ENCODE peak calls at places on chromosomes 6 and 20, in seven cellular contexts. One of them, this sample, is unnamed. For H3K4me1, the result is how much of the 10 kb centered on the place peaks cover.

GRCh38 chr20:33914871-33915270 is 78.8 kb upstream of the RALY start:
- DNase-seq in CD4-positive, alpha-beta memory T cell: peak
- DNase-seq in ascending aorta: no peak
- DNase-seq in fibroblast of lung: peak
- DNase-seq in mucosa of descending colon: no peak
- DNase-seq in thoracic aorta: no peak
- DNase-seq in K562: no peak
- DNase-seq in this sample: no peak

GRCh38 chr20:24018796-24019195 is 30.2 kb upstream of the GGTLC1 start:
- DNase-seq in CD4-positive, alpha-beta memory T cell: no peak
- DNase-seq in mucosa of descending colon: no peak
- DNase-seq in K562: no peak
- DNase-seq in thoracic aorta: no peak
- DNase-seq in fibroblast of lung: no peak
- DNase-seq in ascending aorta: no peak
- DNase-seq in this sample: no peak

GRCh38 chr6:152206072-152206818 is 398.8 kb downstream of the ESR1 start:
- DNase-seq in thoracic aorta: no peak
- DNase-seq in ascending aorta: no peak
- DNase-seq in CD4-positive, alpha-beta memory T cell: peak
- DNase-seq in mucosa of descending colon: peak
- DNase-seq in K562: peak
- DNase-seq in fibroblast of lung: no peak
- DNase-seq in this sample: no peak

GRCh38 chr20:60884277-60884676 is 367.8 kb upstream of the CDH4 start:
- DNase-seq in K562: no peak
- DNase-seq in CD4-positive, alpha-beta memory T cell: no peak
- DNase-seq in mucosa of descending colon: no peak
- DNase-seq in thoracic aorta: no peak
- DNase-seq in fibroblast of lung: no peak
- DNase-seq in ascending aorta: no peak
- DNase-seq in this sample: no peak

GRCh38 chr6:84150680-84151079 is 76.8 kb downstream of the CEP162 start:
- DNase-seq in thoracic aorta: no peak
- DNase-seq in fibroblast of lung: peak
- DNase-seq in CD4-positive, alpha-beta memory T cell: no peak
- DNase-seq in ascending aorta: no peak
- DNase-seq in K562: no peak
- DNase-seq in mucosa of descending colon: no peak
- DNase-seq in this sample: no peak

GRCh38 chr6:109840796-109841195 is 137.3 kb upstream of the GPR6 start:
- DNase-seq in ascending aorta: no peak
- DNase-seq in K562: no peak
- DNase-seq in fibroblast of lung: no peak
- DNase-seq in CD4-positive, alpha-beta memory T cell: no peak
- DNase-seq in thoracic aorta: no peak
- DNase-seq in mucosa of descending colon: no peak
- DNase-seq in this sample: no peak

GRCh38 chr6:34816635-34817301 is 24.9 kb downstream of the BLTP3A start:
- DNase-seq in K562: peak
- DNase-seq in mucosa of descending colon: no peak
- DNase-seq in ascending aorta: no peak
- DNase-seq in fibroblast of lung: no peak
- DNase-seq in CD4-positive, alpha-beta memory T cell: no peak
- DNase-seq in thoracic aorta: no peak
- DNase-seq in this sample: no peak

GRCh38 chr20:63769891-63770474 is 30.4 kb downstream of the SLC2A4RG start:
- DNase-seq in CD4-positive, alpha-beta memory T cell: no peak
- DNase-seq in fibroblast of lung: no peak
- DNase-seq in ascending aorta: no peak
- DNase-seq in thoracic aorta: no peak
- DNase-seq in K562: no peak
- DNase-seq in mucosa of descending colon: no peak
- DNase-seq in this sample: no peak

GRCh38 chr6:133187114-133187513 is 54.0 kb upstream of the EYA4 start:
- DNase-seq in K562: no peak
- DNase-seq in ascending aorta: no peak
- DNase-seq in CD4-positive, alpha-beta memory T cell: no peak
- DNase-seq in thoracic aorta: no peak
- DNase-seq in fibroblast of lung: no peak
- DNase-seq in mucosa of descending colon: no peak
- DNase-seq in this sample: no peak

GRCh38 chr6:123715243-123715863 is 78.6 kb upstream of the TRDN start:
- DNase-seq in fibroblast of lung: peak
- DNase-seq in thoracic aorta: no peak
- DNase-seq in mucosa of descending colon: no peak
- DNase-seq in CD4-positive, alpha-beta memory T cell: no peak
- DNase-seq in K562: peak
- DNase-seq in ascending aorta: no peak
- DNase-seq in this sample: peak

GRCh38 chr6:152680151-152680550 is 17.5 kb upstream of the MYCT1 start:
- DNase-seq in thoracic aorta: no peak
- DNase-seq in fibroblast of lung: no peak
- DNase-seq in ascending aorta: no peak
- DNase-seq in mucosa of descending colon: no peak
- DNase-seq in K562: no peak
- DNase-seq in CD4-positive, alpha-beta memory T cell: no peak
- DNase-seq in this sample: no peak

GRCh38 chr6:24415753-24416152 is 13.0 kb downstream of the MRS2 start:
- DNase-seq in CD4-positive, alpha-beta memory T cell: no peak
- DNase-seq in ascending aorta: no peak
- DNase-seq in fibroblast of lung: no peak
- DNase-seq in mucosa of descending colon: no peak
- DNase-seq in thoracic aorta: no peak
- DNase-seq in K562: no peak
- DNase-seq in this sample: no peak

GRCh38 chr6:130033999-130034814 is 15.8 kb downstream of the L3MBTL3 start:
- DNase-seq in ascending aorta: no peak
- DNase-seq in mucosa of descending colon: no peak
- DNase-seq in fibroblast of lung: peak
- DNase-seq in thoracic aorta: no peak
- DNase-seq in CD4-positive, alpha-beta memory T cell: no peak
- DNase-seq in K562: peak
- DNase-seq in this sample: no peak

GRCh38 chr6:33451606-33452005 is 2.8 kb upstream of the ZBTB9 start:
- DNase-seq in thoracic aorta: no peak
- DNase-seq in mucosa of descending colon: no peak
- DNase-seq in fibroblast of lung: no peak
- DNase-seq in ascending aorta: no peak
- DNase-seq in K562: no peak
- DNase-seq in CD4-positive, alpha-beta memory T cell: no peak
- DNase-seq in this sample: no peak

GRCh38 chr6:14756370-14756769 is 489.5 kb upstream of the JARID2 start:
- DNase-seq in ascending aorta: no peak
- DNase-seq in K562: no peak
- DNase-seq in fibroblast of lung: no peak
- DNase-seq in mucosa of descending colon: no peak
- DNase-seq in thoracic aorta: no peak
- DNase-seq in CD4-positive, alpha-beta memory T cell: no peak
- DNase-seq in this sample: no peak

GRCh38 chr6:46821348-46821992 is 28.3 kb downstream of the MEP1A start:
- DNase-seq in ascending aorta: no peak
- DNase-seq in thoracic aorta: no peak
- DNase-seq in mucosa of descending colon: no peak
- DNase-seq in fibroblast of lung: no peak
- DNase-seq in K562: no peak
- DNase-seq in CD4-positive, alpha-beta memory T cell: no peak
- DNase-seq in this sample: no peak

DNA sequence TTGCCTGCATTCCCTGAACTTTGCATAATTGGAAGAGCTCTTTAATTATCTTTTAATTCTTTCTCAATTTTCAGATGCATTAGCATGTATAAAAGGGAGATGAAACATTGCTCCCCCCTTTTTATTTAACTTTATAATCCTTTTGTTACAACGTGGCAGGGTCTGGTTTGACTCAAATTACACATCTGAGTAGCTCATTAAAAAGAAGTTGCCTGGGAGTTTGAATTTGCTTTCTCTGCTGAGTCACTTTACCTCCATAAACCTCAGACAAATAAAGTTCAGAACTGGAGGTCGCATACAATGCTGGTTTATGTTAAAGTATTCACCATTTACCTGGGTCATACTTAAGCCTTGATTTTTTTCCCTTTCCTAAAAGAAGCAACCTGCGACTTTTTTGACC is 495.2 kb downstream of the PREX1 start:
- DNase-seq in mucosa of descending colon: no peak
- DNase-seq in K562: no peak
- DNase-seq in thoracic aorta: no peak
- DNase-seq in ascending aorta: no peak
- DNase-seq in CD4-positive, alpha-beta memory T cell: no peak
- DNase-seq in fibroblast of lung: peak
- DNase-seq in this sample: no peak
- H3K4me1 ChIP-seq in mucosa of descending colon: under half
- H3K4me1 ChIP-seq in K562: under half
- H3K4me1 ChIP-seq in thoracic aorta: under half
- H3K4me1 ChIP-seq in ascending aorta: under half
- H3K4me1 ChIP-seq in CD4-positive, alpha-beta memory T cell: under half
- H3K4me1 ChIP-seq in fibroblast of lung: under half
- H3K4me1 ChIP-seq in this sample: under half

GRCh38 chr6:52518279-52518944 is 58.4 kb downstream of the TRAM2 start:
- DNase-seq in mucosa of descending colon: no peak
- DNase-seq in thoracic aorta: no peak
- DNase-seq in CD4-positive, alpha-beta memory T cell: no peak
- DNase-seq in ascending aorta: no peak
- DNase-seq in K562: no peak
- DNase-seq in fibroblast of lung: no peak
- DNase-seq in this sample: no peak

GRCh38 chr6:52516943-52517342 is 59.9 kb downstream of the TRAM2 start:
- DNase-seq in mucosa of descending colon: no peak
- DNase-seq in fibroblast of lung: no peak
- DNase-seq in ascending aorta: no peak
- DNase-seq in thoracic aorta: no peak
- DNase-seq in CD4-positive, alpha-beta memory T cell: no peak
- DNase-seq in K562: no peak
- DNase-seq in this sample: no peak

GRCh38 chr6:52519618-52520017 is 57.2 kb downstream of the TRAM2 start:
- DNase-seq in ascending aorta: no peak
- DNase-seq in thoracic aorta: no peak
- DNase-seq in K562: no peak
- DNase-seq in CD4-positive, alpha-beta memory T cell: no peak
- DNase-seq in fibroblast of lung: no peak
- DNase-seq in mucosa of descending colon: no peak
- DNase-seq in this sample: no peak

GRCh38 chr6:52516269-52516668 is 60.6 kb downstream of the TRAM2 start:
- DNase-seq in ascending aorta: no peak
- DNase-seq in thoracic aorta: no peak
- DNase-seq in CD4-positive, alpha-beta memory T cell: no peak
- DNase-seq in mucosa of descending colon: no peak
- DNase-seq in K562: no peak
- DNase-seq in fibroblast of lung: no peak
- DNase-seq in this sample: no peak

DNA sequence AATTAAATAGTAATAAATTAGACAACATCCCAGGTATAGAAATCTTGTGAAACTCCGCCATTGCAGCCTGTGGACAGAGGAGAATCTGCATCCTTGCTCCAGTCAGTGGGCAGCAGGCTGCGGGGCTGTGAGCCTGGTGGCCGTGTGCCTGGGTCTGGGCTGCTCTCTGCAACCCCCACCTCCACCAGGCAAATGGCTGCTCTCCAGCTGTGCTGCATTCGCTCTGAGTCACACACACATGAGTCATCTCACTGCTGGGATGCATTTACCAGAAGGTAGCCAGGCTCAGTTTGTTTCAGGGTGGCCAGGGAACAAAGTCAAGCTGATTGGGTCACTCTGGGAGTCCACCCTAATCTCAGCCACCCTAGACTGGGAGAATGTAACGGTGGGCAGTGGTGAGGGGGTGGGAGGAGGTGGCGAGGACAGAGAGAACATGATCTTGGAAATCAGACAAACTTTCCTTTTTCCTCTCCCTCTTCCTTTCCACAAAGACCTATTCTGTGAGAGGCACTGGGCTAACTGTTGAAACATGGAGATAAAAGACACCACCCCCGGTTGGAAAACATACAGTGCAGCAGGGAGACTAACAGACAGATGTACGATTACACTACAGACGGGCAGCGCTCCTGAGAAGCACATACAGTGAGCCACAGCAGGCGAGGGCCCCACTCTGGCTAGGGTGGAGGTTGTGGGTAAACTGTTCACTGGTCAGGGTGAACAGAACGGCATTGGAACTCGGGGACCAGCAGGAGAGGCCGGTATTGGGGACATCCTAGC is 59.2 kb downstream of the TRAM2 start:
- DNase-seq in ascending aorta: peak
- DNase-seq in fibroblast of lung: peak
- DNase-seq in K562: peak
- DNase-seq in CD4-positive, alpha-beta memory T cell: no peak
- DNase-seq in thoracic aorta: peak
- DNase-seq in mucosa of descending colon: peak
- DNase-seq in this sample: peak
- H3K4me1 ChIP-seq in ascending aorta: under half
- H3K4me1 ChIP-seq in fibroblast of lung: half or more
- H3K4me1 ChIP-seq in K562: half or more
- H3K4me1 ChIP-seq in CD4-positive, alpha-beta memory T cell: under half
- H3K4me1 ChIP-seq in thoracic aorta: half or more
- H3K4me1 ChIP-seq in mucosa of descending colon: under half
- H3K4me1 ChIP-seq in this sample: half or more

GRCh38 chr6:16684896-16685554 is 76.2 kb downstream of the ATXN1 start:
- DNase-seq in CD4-positive, alpha-beta memory T cell: peak
- DNase-seq in mucosa of descending colon: no peak
- DNase-seq in thoracic aorta: no peak
- DNase-seq in ascending aorta: no peak
- DNase-seq in K562: no peak
- DNase-seq in fibroblast of lung: peak
- DNase-seq in this sample: no peak
- H3K4me1 ChIP-seq in CD4-positive, alpha-beta memory T cell: half or more
- H3K4me1 ChIP-seq in mucosa of descending colon: under half
- H3K4me1 ChIP-seq in thoracic aorta: under half
- H3K4me1 ChIP-seq in ascending aorta: under half
- H3K4me1 ChIP-seq in K562: under half
- H3K4me1 ChIP-seq in fibroblast of lung: under half
- H3K4me1 ChIP-seq in this sample: under half

DNA sequence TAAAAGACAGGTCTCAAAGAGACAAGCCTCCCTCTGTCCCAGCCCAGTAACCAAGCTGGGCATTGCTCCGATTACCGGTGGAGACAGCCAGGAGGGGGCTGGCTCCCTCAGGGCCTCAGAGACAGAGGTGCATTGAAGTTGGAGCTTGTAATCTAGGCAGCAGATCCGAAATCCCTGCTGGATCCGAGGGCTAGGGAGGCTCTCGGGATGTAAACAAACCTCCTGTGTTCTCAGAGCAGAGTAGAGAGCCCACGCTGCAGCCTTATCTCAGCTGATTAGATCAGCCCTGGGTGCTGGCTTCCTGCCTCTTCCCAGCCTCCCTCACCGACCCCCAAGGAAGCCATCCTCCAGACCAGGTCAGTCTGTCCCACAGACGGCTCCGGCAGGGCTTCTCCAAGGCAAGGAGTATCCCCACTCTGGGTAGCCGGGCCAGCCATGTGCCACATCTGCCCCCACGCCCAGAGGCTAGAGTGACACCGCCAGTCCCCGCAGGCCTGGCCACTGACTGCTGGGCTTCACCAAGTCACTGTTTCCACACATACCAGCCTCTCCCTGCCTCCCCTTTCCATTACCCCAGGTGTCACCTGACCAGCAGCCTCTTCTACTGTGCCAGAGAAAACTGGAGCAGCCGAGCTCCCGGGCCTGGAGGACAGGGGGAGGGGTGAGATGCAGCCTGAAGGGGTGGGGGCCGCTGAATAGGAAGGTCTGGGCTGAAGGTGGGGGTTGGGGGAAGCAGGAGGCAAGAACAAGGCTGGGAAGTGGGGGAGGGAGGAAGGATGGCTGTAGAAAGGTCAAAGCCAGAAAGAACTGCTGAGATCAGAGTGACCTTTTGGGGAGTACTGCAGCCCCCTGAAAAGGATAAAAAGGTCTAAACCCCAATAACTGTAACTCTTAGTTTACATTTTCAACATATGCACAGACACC is 6.0 kb downstream of the SDC4 start:
- DNase-seq in fibroblast of lung: peak
- DNase-seq in K562: no peak
- DNase-seq in CD4-positive, alpha-beta memory T cell: no peak
- DNase-seq in thoracic aorta: no peak
- DNase-seq in ascending aorta: peak
- DNase-seq in mucosa of descending colon: peak
- DNase-seq in this sample: no peak
- H3K4me1 ChIP-seq in fibroblast of lung: half or more
- H3K4me1 ChIP-seq in K562: half or more
- H3K4me1 ChIP-seq in CD4-positive, alpha-beta memory T cell: under half
- H3K4me1 ChIP-seq in thoracic aorta: half or more
- H3K4me1 ChIP-seq in ascending aorta: half or more
- H3K4me1 ChIP-seq in mucosa of descending colon: half or more
- H3K4me1 ChIP-seq in this sample: half or more

This sample was measured in tibial nerve.